ENCODE peak calls at places on chromosome 19, in four cellular contexts. Y is stomach, J is NB4, Q is astrocyte. I is an unnamed sample.

GRCh38 chr19:43464089-43464775 is 1.2 kb downstream of the LYPD3 start:
- DNase-seq in Y (peak; percentile 74), J (no peak), Q (no peak), I (peak; percentile 48)

GRCh38 chr19:39428309-39429112 is 7.2 kb downstream of the RPS16 start:
- DNase-seq in Y (peak; percentile 52), J (no peak), Q (peak; percentile 91), I (no peak)

GRCh38 chr19:38975861-38976271 is 324 bp upstream of the FBXO17 start:
- DNase-seq in Y (no peak), J (no peak), Q (peak; percentile 36), I (no peak)

GRCh38 chr19:43560687-43561086 is 14.6 kb downstream of the XRCC1 start:
- DNase-seq in Y (no peak), J (peak; percentile 67), Q (no peak), I (no peak)

GRCh38 chr19:57803594-57804325 is 11.0 kb downstream of the ZNF552 start:
- DNase-seq in Y (peak; percentile 43), J (no peak), Q (peak; percentile 99), I (no peak)

GRCh38 chr19:45901432-45901903 is 945 bp downstream of the MYPOP start:
- DNase-seq in Y (peak; percentile 44), J (peak; percentile 92), Q (no peak), I (no peak)

GRCh38 chr19:13163609-13164364 is 13.6 kb downstream of the IER2 start:
- DNase-seq in Y (peak; percentile 76), J (peak; percentile 75), Q (peak; percentile 70), I (no peak)

GRCh38 chr19:648305-648704 is 8.6 kb downstream of the FGF22 start:
- DNase-seq in Y (no peak), J (no peak), Q (no peak), I (no peak)

GRCh38 chr19:21566073-21566472 is 60.7 kb downstream of the ZNF429 start:
- DNase-seq in Y (no peak), J (peak; percentile 18), Q (no peak), I (no peak)

GRCh38 chr19:55216461-55217198 is 7.3 kb upstream of the PTPRH start:
- DNase-seq in Y (peak; percentile 72), J (peak; percentile 92), Q (peak; percentile 100), I (peak; percentile 34)

GRCh38 chr19:32537626-32538025 is 43.4 kb upstream of the PDCD5 start:
- DNase-seq in Y (no peak), J (no peak), Q (no peak), I (no peak)

DNA sequence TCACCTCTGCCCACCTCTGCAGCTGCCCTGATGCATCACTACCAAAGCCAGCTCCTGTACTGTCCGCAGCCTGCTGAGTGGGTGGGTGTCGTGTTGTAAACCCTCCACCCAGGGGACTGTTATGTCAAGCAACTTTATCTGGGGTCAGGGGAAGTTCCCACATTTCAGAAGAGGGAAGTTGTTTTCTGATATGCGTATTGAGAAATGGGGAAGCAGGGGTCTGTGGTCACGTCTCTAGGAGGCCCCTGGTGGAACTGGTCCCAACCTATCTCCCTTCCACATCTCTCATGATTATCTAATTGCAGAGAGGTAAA is 31.2 kb downstream of the CLEC17A start:
- DNase-seq in Y (no peak), J (peak; percentile 95), Q (no peak), I (no peak)
- TF ChIP-seq CTCF in Y (no peak), J (no peak), Q (no peak), I (no peak)

DNA sequence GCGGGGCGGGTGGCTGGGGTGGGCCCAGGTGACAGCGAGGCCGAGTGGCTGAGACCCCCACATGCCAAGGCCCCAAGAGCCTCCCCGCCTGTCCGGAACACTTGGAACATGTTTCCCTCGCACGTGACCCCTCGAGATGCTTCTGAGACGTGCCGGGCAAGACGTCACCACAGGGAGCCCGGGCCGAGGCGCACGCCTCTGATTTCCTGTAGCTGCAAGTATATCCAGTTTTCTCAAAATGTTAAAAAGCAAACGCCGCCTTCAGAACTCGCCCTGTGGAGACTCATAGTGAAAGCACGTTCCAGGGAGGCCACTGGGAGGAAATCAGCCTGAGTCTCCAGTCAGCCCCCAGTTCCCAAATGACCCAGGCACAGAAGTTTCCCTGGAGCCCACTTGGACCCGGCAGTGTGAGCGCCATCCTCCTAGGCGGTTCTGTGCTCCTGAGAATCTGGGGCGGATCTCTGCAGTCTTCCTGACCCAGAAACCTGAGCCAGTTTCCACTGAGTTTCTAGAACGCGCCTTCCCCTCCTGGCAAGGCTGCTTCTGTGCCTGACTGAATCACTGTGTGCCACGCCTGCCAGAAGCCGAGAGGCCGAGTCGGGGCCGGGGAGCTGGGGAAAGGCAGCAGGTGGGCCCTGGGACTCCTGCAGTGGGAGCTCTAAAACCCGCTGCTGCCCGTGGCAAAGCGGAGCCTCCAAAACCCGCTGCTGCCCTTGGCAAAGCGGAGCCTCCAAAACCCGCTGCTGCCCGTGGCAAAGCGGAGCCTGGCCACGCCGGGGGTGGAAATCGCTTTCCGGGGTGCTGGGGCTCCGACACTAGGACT is 179.3 kb downstream of the KDM4B start:
- DNase-seq in Y (no peak), J (no peak), Q (no peak), I (peak; percentile 1)
- TF ChIP-seq CTCF in Y (no peak), J (no peak), Q (no peak), I (no peak)

DNA sequence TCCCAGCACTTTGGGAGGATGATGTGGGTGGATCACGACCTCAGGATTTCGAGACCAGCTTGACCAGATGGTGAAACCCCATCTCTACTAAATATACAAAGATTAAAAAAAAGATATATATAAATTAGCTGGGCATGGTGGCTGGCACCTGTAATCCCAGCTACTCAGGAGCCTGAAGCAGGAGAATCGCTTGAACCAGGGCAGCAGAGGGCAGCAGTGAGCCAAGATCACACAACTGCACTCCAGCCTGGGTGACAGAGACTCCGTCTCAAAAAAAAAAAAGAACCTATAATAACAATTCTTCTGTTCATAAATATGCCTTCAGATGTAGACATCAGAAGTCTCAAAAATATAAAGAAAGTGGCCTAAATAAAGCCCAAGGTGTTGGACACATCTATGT is 7.6 kb downstream of the ZNF737 start:
- DNase-seq in Y (no peak), J (peak; percentile 9), Q (no peak), I (no peak)
- TF ChIP-seq CTCF in Y (no peak), J (no peak), Q (no peak), I (no peak)

DNA sequence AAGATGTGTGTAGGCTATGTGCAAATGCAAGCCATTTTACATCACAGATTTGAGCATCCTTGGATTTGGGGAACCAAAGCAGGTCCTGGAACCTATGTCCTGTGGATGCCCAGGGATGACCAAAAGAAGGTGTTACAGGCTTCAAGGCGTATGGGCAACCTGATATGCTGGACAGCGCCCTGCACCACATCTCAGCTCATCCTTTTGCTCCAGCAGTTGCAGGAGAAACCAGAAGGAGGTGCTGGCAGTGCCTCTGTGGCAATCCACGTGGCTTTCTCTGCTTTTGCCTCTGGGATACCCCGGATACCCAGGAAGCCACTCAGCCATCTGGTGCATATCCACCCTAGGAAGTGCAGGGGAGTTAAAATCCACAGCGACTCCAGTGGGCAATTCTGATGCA is 110.3 kb upstream of the VSTM2B start:
- DNase-seq in Y (no peak), J (no peak), Q (no peak), I (no peak)
- TF ChIP-seq CTCF in Y (no peak), J (no peak), Q (no peak), I (no peak)

GRCh38 chr19:23440791-23441190 is 45.5 kb upstream of the ZNF91 start:
- DNase-seq in Y (no peak), J (peak; percentile 40), Q (no peak), I (no peak)
- TF ChIP-seq CTCF in Y (no peak), J (peak; percentile 58), Q (peak; percentile 21), I (peak; percentile 15)

GRCh38 chr19:51703655-51704515 is 10.8 kb downstream of the SPACA6 start:
- DNase-seq in Y (peak; percentile 98), J (peak; percentile 96), Q (peak; percentile 83), I (peak; percentile 96)
- TF ChIP-seq CTCF in Y (no peak), J (peak; percentile 12), Q (no peak), I (peak; percentile 34)

DNA sequence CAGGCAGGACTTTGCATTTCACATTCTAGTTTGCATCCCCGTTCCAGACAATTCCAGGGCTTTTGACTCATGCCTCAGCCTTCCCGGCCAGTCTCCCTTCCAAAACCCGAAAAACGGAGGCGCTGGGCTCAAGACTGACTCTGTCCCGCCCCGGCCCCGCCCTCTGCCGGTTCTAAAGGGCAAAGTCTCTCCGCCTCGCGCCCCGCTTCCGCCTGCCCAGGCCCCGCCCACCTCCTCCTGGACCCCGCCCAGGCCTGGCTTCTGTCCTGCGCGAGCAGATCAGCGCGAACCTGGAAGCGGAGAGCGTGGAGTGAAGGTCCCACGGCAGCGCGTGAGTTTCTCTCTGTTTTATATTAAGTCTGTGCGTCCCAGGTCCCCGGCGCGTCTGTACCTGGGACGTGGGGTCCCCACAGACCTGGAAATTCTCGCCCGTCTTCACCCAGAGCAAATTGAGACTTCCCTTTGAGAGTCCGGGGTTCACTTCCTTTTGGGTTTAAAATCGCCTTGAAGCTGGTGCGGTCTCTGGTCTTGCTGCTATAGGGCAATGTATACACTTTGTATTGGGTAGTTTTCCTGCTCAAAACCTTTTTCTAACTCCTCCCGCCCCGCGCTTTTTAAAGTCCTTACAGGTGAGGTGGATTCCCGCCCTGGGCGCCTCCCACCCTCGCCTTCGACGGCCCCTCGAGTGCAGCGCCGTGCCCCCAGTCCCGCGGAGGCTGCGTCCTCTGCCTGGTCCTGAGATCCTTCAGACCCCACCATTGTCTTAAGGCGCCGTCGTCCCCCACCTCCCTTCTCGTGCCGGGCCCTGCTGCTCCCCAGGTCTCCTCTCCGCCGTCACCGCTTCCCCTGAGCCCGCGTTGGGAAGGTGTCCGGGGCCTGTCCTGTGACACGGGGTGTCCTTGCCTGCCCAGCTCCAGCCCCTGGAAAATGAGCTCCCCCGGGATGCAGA is 31.2 kb downstream of the ZNF701 start:
- DNase-seq in Y (peak; percentile 97), J (peak; percentile 90), Q (peak; percentile 80), I (peak; percentile 88)
- TF ChIP-seq CTCF in Y (peak; percentile 24), J (no peak), Q (no peak), I (peak; percentile 45)

GRCh38 chr19:48740705-48741030 is 258 bp upstream of the RASIP1 start:
- DNase-seq in Y (no peak), J (no peak), Q (no peak), I (no peak)

GRCh38 chr19:48739835-48740704 is at the start of gene RASIP1:
- DNase-seq in Y (no peak), J (no peak), Q (no peak), I (no peak)

GRCh38 chr19:48737360-48737998 is 2.9 kb downstream of the RASIP1 start:
- DNase-seq in Y (peak; percentile 78), J (peak; percentile 46), Q (no peak), I (no peak)

GRCh38 chr19:48739400-48739825 is 997 bp downstream of the RASIP1 start:
- DNase-seq in Y (no peak), J (no peak), Q (no peak), I (no peak)

GRCh38 chr19:48738557-48739399 is 1.6 kb downstream of the RASIP1 start:
- DNase-seq in Y (peak; percentile 96), J (peak; percentile 99), Q (peak; percentile 47), I (peak; percentile 44)
- TF ChIP-seq CTCF in Y (peak; percentile 21), J (peak; percentile 45), Q (no peak), I (no peak)

GRCh38 chr19:50292216-50292827 is 36.9 kb downstream of the KCNC3 start:
- DNase-seq in Y (no peak), J (no peak), Q (no peak), I (no peak)
- TF ChIP-seq CTCF in Y (no peak), J (no peak), Q (no peak), I (no peak)

DNA sequence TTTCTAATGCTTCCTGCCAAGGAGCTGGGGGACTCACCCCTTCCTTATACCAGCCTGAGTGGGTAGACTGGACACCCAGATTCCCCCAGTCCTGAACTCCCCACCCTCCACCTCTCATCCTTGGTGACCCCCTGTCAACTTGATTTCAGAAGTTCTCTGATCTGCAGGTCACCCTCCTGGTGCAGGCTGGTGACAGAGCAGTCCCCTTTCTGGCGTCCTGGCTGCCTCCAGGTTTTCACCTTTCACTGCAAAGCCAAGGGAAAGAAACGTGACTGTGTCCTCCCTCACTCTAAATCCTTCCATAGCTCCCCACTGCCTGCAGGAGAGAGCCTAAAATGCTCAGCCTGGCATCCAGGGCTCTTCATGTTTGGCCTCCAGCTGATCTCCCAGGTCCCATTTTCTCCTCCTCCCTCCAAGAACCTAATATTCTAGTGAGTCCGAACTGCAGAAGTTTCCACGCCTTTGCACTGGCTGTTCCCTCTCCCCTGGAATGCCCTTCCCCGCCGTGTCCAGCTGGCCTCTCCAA is 4.1 kb upstream of the MATK start:
- DNase-seq in Y (no peak), J (no peak), Q (no peak), I (no peak)
- TF ChIP-seq CTCF in Y (no peak), J (no peak), Q (no peak), I (no peak)

I was measured in thoracic aorta.